ENCODE peak calls at places on chromosomes 13 and 19, in five cellular contexts. One of them, this sample, is unnamed.

GRCh38 chr19:15640294-15640903 is at the start of gene CYP4F3:
- DNase-seq in neural crest cell: no peak
- DNase-seq in non-pigmented ciliary epithelial cell: no peak
- DNase-seq in substantia nigra: no peak
- DNase-seq in IMR-90: no peak
- DNase-seq in this sample: no peak

GRCh38 chr19:11984986-11985385 is 20.1 kb downstream of the ZNF763 start:
- DNase-seq in neural crest cell: peak
- DNase-seq in substantia nigra: no peak
- DNase-seq in IMR-90: no peak
- DNase-seq in non-pigmented ciliary epithelial cell: no peak
- DNase-seq in this sample: no peak

GRCh38 chr19:3510727-3511126 is 4.6 kb downstream of the FZR1 start:
- DNase-seq in non-pigmented ciliary epithelial cell: no peak
- DNase-seq in neural crest cell: no peak
- DNase-seq in IMR-90: no peak
- DNase-seq in substantia nigra: no peak
- DNase-seq in this sample: no peak

GRCh38 chr13:46605089-46605488 is 52.1 kb downstream of the LRCH1 start:
- DNase-seq in IMR-90: no peak
- DNase-seq in non-pigmented ciliary epithelial cell: no peak
- DNase-seq in neural crest cell: no peak
- DNase-seq in substantia nigra: no peak
- DNase-seq in this sample: no peak

GRCh38 chr19:14116918-14117578 is 514 bp downstream of the PRKACA start:
- DNase-seq in neural crest cell: no peak
- DNase-seq in non-pigmented ciliary epithelial cell: no peak
- DNase-seq in substantia nigra: no peak
- DNase-seq in IMR-90: no peak
- DNase-seq in this sample: no peak

GRCh38 chr19:10748924-10749434 is 31.1 kb downstream of the DNM2 start:
- DNase-seq in neural crest cell: no peak
- DNase-seq in IMR-90: no peak
- DNase-seq in substantia nigra: peak
- DNase-seq in non-pigmented ciliary epithelial cell: no peak
- DNase-seq in this sample: no peak

GRCh38 chr19:9306443-9306842 is 3.2 kb downstream of the ZNF699 start:
- DNase-seq in substantia nigra: no peak
- DNase-seq in IMR-90: peak
- DNase-seq in non-pigmented ciliary epithelial cell: peak
- DNase-seq in neural crest cell: no peak
- DNase-seq in this sample: peak

GRCh38 chr13:30346159-30346788 is 38.9 kb upstream of the KATNAL1 start:
- DNase-seq in non-pigmented ciliary epithelial cell: no peak
- DNase-seq in IMR-90: no peak
- DNase-seq in neural crest cell: no peak
- DNase-seq in substantia nigra: no peak
- DNase-seq in this sample: no peak

GRCh38 chr19:49290517-49290916 is 34.5 kb downstream of the SLC6A16 start:
- DNase-seq in substantia nigra: no peak
- DNase-seq in neural crest cell: no peak
- DNase-seq in non-pigmented ciliary epithelial cell: no peak
- DNase-seq in IMR-90: no peak
- DNase-seq in this sample: no peak

GRCh38 chr13:43389573-43389972 is 366.2 kb downstream of the DNAJC15 start:
- DNase-seq in substantia nigra: no peak
- DNase-seq in neural crest cell: no peak
- DNase-seq in IMR-90: peak
- DNase-seq in non-pigmented ciliary epithelial cell: no peak
- DNase-seq in this sample: no peak

This sample was measured in GM04503.